ENCODE peak calls at places on chromosome 19, in ten cellular contexts. O is NCI-H1436 treated with DMSO at 0.1 percent for 48 hours; Z is effector memory CD8-positive, alpha-beta T cell; R is NCI-H2081; S is activated CD8-positive, alpha-beta memory T cell treated with anti-CD3 and anti-CD28 coated beads for 48 hours; Q is KG1; W is stimulated activated CD4-positive, alpha-beta T cell treated with anti-CD3 and anti-CD28 coated beads, TNF-alpha, amount 100 ng/mL, for 1 hour; G is bronchial epithelial cell; J is endothelial cell; U is uterus. X is an unnamed sample.

GRCh38 chr19:42102877-42103276 is 26.9 kb downstream of the ZNF574 start:
- DNase-seq in O (no peak), Z (no peak), R (no peak), S (no peak), Q (no peak), W (no peak), G (no peak), J (no peak), U (no peak), X (no peak)

GRCh38 chr19:50562996-50563395 is 5.2 kb downstream of the LRRC4B start:
- DNase-seq in O (no peak), Z (no peak), R (no peak), S (no peak), Q (no peak), W (no peak), G (no peak), J (no peak), U (no peak), X (no peak)

GRCh38 chr19:16587031-16588023 is 15.1 kb upstream of the SLC35E1 start:
- DNase-seq in O (no peak), Z (peak), R (no peak), S (no peak), Q (peak), W (peak), G (peak), J (no peak), U (no peak), X (peak)

GRCh38 chr19:43606569-43607229 is 5.2 kb upstream of the SRRM5 start:
- DNase-seq in O (peak), Z (no peak), R (peak), S (no peak), Q (no peak), W (no peak), G (peak), J (no peak), U (no peak), X (peak)

GRCh38 chr19:18399008-18399407 is 1.6 kb upstream of the LRRC25 start:
- DNase-seq in O (no peak), Z (no peak), R (no peak), S (no peak), Q (no peak), W (no peak), G (peak), J (no peak), U (no peak), X (no peak)

GRCh38 chr19:4064551-4065260 is 2.0 kb downstream of the ZBTB7A start:
- DNase-seq in O (no peak), Z (peak), R (peak), S (no peak), Q (no peak), W (no peak), G (no peak), J (peak), U (peak), X (no peak)

GRCh38 chr19:10919352-10920287 is 8.8 kb downstream of the YIPF2 start:
- DNase-seq in O (no peak), Z (no peak), R (no peak), S (no peak), Q (no peak), W (no peak), G (no peak), J (no peak), U (no peak), X (no peak)

GRCh38 chr19:49890349-49891311 is 6.1 kb downstream of the IL4I1 start:
- DNase-seq in O (no peak), Z (peak), R (peak), S (no peak), Q (no peak), W (peak), G (peak), J (no peak), U (no peak), X (no peak)

GRCh38 chr19:13873776-13874515 is 3.0 kb upstream of the NANOS3 start:
- DNase-seq in O (no peak), Z (no peak), R (no peak), S (no peak), Q (no peak), W (no peak), G (no peak), J (no peak), U (no peak), X (no peak)

GRCh38 chr19:3108775-3109174 is 14.6 kb downstream of the GNA11 start:
- DNase-seq in O (no peak), Z (peak), R (peak), S (peak), Q (peak), W (peak), G (peak), J (peak), U (peak), X (no peak)

GRCh38 chr19:28598861-28599260 is 614.1 kb downstream of the UQCRFS1 start:
- DNase-seq in O (no peak), Z (no peak), R (no peak), S (no peak), Q (no peak), W (no peak), G (no peak), J (no peak), U (no peak), X (no peak)

GRCh38 chr19:52369463-52370340 is at the start of gene ZNF880:
- DNase-seq in O (peak), Z (peak), R (peak), S (peak), Q (peak), W (peak), G (peak), J (peak), U (peak), X (peak)

GRCh38 chr19:49056101-49056901 is 1.2 kb downstream of the CGB7 start:
- DNase-seq in O (no peak), Z (peak), R (no peak), S (no peak), Q (no peak), W (peak), G (peak), J (peak), U (peak), X (no peak)

GRCh38 chr19:58570770-58571574 is 2.2 kb downstream of the MZF1 start:
- DNase-seq in O (no peak), Z (peak), R (no peak), S (no peak), Q (no peak), W (no peak), G (no peak), J (no peak), U (peak), X (no peak)

GRCh38 chr19:33389574-33390119 is 16.1 kb downstream of the CEBPG start:
- DNase-seq in O (no peak), Z (no peak), R (no peak), S (no peak), Q (no peak), W (no peak), G (no peak), J (no peak), U (no peak), X (no peak)

GRCh38 chr19:19650331-19650730 is 6.9 kb upstream of the GMIP start:
- DNase-seq in O (no peak), Z (no peak), R (no peak), S (no peak), Q (no peak), W (no peak), G (no peak), J (no peak), U (no peak), X (no peak)

GRCh38 chr19:55600336-55601028 is 394 bp downstream of the ZNF524 start:
- DNase-seq in O (peak), Z (peak), R (peak), S (no peak), Q (peak), W (no peak), G (no peak), J (peak), U (peak), X (no peak)

GRCh38 chr19:19297759-19298158 is 22.6 kb downstream of the SUGP1 start:
- DNase-seq in O (no peak), Z (no peak), R (no peak), S (no peak), Q (no peak), W (no peak), G (no peak), J (no peak), U (no peak), X (no peak)

GRCh38 chr19:13267131-13267530 is 116.9 kb downstream of the IER2 start:
- DNase-seq in O (no peak), Z (no peak), R (no peak), S (no peak), Q (no peak), W (no peak), G (no peak), J (no peak), U (no peak), X (no peak)

GRCh38 chr19:7067716-7068115 is 1.8 kb upstream of the ZNF557 start:
- DNase-seq in O (no peak), Z (no peak), R (no peak), S (no peak), Q (no peak), W (no peak), G (no peak), J (no peak), U (no peak), X (no peak)

GRCh38 chr19:35756373-35757230 is at the start of gene HSPB6:
- DNase-seq in O (no peak), Z (no peak), R (no peak), S (no peak), Q (no peak), W (no peak), G (no peak), J (peak), U (peak), X (no peak)

GRCh38 chr19:48997972-48998371 is 4.3 kb downstream of the RUVBL2 start:
- DNase-seq in O (no peak), Z (peak), R (no peak), S (no peak), Q (peak), W (no peak), G (peak), J (peak), U (no peak), X (no peak)

GRCh38 chr19:10612515-10613119 is 12.7 kb upstream of the SLC44A2 start:
- DNase-seq in O (no peak), Z (no peak), R (no peak), S (no peak), Q (no peak), W (no peak), G (no peak), J (no peak), U (peak), X (no peak)

GRCh38 chr19:2500861-2501260 is 24.9 kb downstream of the GADD45B start:
- DNase-seq in O (no peak), Z (no peak), R (no peak), S (no peak), Q (no peak), W (no peak), G (no peak), J (no peak), U (peak), X (no peak)

GRCh38 chr19:45477713-45478453 is 10.1 kb downstream of the FOSB start:
- DNase-seq in O (no peak), Z (no peak), R (peak), S (no peak), Q (no peak), W (no peak), G (peak), J (no peak), U (no peak), X (peak)

GRCh38 chr19:10334340-10335148 is 1.2 kb upstream of the RAVER1 start:
- DNase-seq in O (peak), Z (no peak), R (peak), S (peak), Q (no peak), W (no peak), G (peak), J (peak), U (peak), X (peak)

GRCh38 chr19:4278460-4278901 is 585 bp upstream of the SHD start:
- DNase-seq in O (no peak), Z (no peak), R (no peak), S (no peak), Q (no peak), W (no peak), G (no peak), J (no peak), U (no peak), X (no peak)

GRCh38 chr19:50949792-50950320 is 3.0 kb downstream of the KLK5 start:
- DNase-seq in O (no peak), Z (no peak), R (no peak), S (no peak), Q (no peak), W (no peak), G (no peak), J (no peak), U (no peak), X (no peak)

GRCh38 chr19:18762125-18763023 is 28.7 kb downstream of the COMP start:
- DNase-seq in O (no peak), Z (no peak), R (peak), S (no peak), Q (no peak), W (no peak), G (peak), J (no peak), U (peak), X (peak)

GRCh38 chr19:55958356-55958755 is 10.7 kb downstream of the NLRP8 start:
- DNase-seq in O (no peak), Z (no peak), R (no peak), S (no peak), Q (no peak), W (no peak), G (no peak), J (no peak), U (no peak), X (no peak)

GRCh38 chr19:17951151-17952040 is 15.5 kb upstream of the KCNN1 start:
- DNase-seq in O (no peak), Z (no peak), R (no peak), S (no peak), Q (no peak), W (no peak), G (no peak), J (no peak), U (no peak), X (no peak)

GRCh38 chr19:8486661-8487136 is 15.7 kb downstream of the PRAM1 start:
- DNase-seq in O (no peak), Z (no peak), R (no peak), S (no peak), Q (no peak), W (no peak), G (no peak), J (no peak), U (no peak), X (no peak)

GRCh38 chr19:47729799-47730520 is 15.4 kb upstream of the NOP53 start:
- DNase-seq in O (no peak), Z (no peak), R (no peak), S (no peak), Q (peak), W (no peak), G (peak), J (peak), U (peak), X (peak)

GRCh38 chr19:13044160-13044853 is 49.0 kb downstream of the NFIX start:
- DNase-seq in O (peak), Z (peak), R (peak), S (peak), Q (no peak), W (no peak), G (peak), J (no peak), U (no peak), X (peak)

GRCh38 chr19:47152632-47153031 is 22.0 kb downstream of the SAE1 start:
- DNase-seq in O (no peak), Z (no peak), R (no peak), S (no peak), Q (no peak), W (no peak), G (peak), J (no peak), U (no peak), X (peak)

GRCh38 chr19:51242881-51243280 is 8.0 kb upstream of the SIGLECL1 start:
- DNase-seq in O (no peak), Z (no peak), R (no peak), S (no peak), Q (no peak), W (no peak), G (no peak), J (no peak), U (no peak), X (no peak)

GRCh38 chr19:50314724-50315700 is 14.2 kb downstream of the KCNC3 start:
- DNase-seq in O (no peak), Z (no peak), R (no peak), S (no peak), Q (no peak), W (no peak), G (no peak), J (no peak), U (no peak), X (no peak)

GRCh38 chr19:1486720-1487575 is 3.2 kb downstream of the PCSK4 start:
- DNase-seq in O (no peak), Z (no peak), R (no peak), S (no peak), Q (no peak), W (no peak), G (no peak), J (no peak), U (no peak), X (no peak)